ENCODE peak calls at places on chromosomes 5 and 9, in six cellular contexts. J is left ventricle myocardium inferior, N is mammary epithelial cell, B is sigmoid colon, Q is hepatocyte, K is GM23338. D is an unnamed sample.

GRCh38 chr5:180291943-180292831 is at the start of gene MAPK9:
- DNase-seq in J (peak), B (peak), Q (peak), N (peak), K (peak), D (peak)

GRCh38 chr9:24698864-24699518 is 153.3 kb upstream of the IZUMO3 start:
- DNase-seq in K (peak), B (no peak), Q (no peak), J (no peak), N (no peak), D (peak)

GRCh38 chr9:116674210-116674980 is 12.7 kb upstream of the TRIM32 start:
- DNase-seq in J (no peak), B (no peak), Q (no peak), K (peak), N (no peak), D (no peak)

GRCh38 chr5:34625246-34625645 is 30.9 kb upstream of the RAI14 start:
- DNase-seq in K (no peak), Q (no peak), B (no peak), N (no peak), J (no peak), D (no peak)

GRCh38 chr5:50836356-50836755 is 169.9 kb downstream of the PARP8 start:
- DNase-seq in N (no peak), B (no peak), K (no peak), Q (no peak), J (no peak), D (no peak)

GRCh38 chr9:20191239-20191840 is 402.5 kb upstream of the SLC24A2 start:
- DNase-seq in N (no peak), J (no peak), B (no peak), K (no peak), Q (peak), D (no peak)

GRCh38 chr5:98713027-98713426 is 60.4 kb upstream of the RGMB start:
- DNase-seq in N (no peak), B (no peak), Q (no peak), K (no peak), J (no peak), D (no peak)

GRCh38 chr5:141258948-141259347 is 13.8 kb downstream of the PCDHB15 start:
- DNase-seq in B (no peak), Q (no peak), J (no peak), K (no peak), N (no peak), D (no peak)

GRCh38 chr5:156155638-156156037 is 171.3 kb upstream of the SGCD start:
- DNase-seq in B (no peak), K (no peak), J (no peak), N (no peak), Q (peak), D (no peak)

GRCh38 chr5:151619812-151620462 is 28.8 kb upstream of the FAT2 start:
- DNase-seq in Q (no peak), J (no peak), B (no peak), N (peak), K (peak), D (peak)

GRCh38 chr5:59109383-59109782 is 526.5 kb downstream of the RAB3C start:
- DNase-seq in Q (no peak), K (no peak), J (no peak), B (no peak), N (no peak), D (no peak)

GRCh38 chr5:94397508-94397907 is 220.9 kb downstream of the KIAA0825 start:
- DNase-seq in B (no peak), N (no peak), Q (no peak), J (no peak), K (no peak), D (no peak)

GRCh38 chr5:106755789-106756188 is 914.9 kb downstream of the EFNA5 start:
- DNase-seq in N (no peak), B (no peak), J (no peak), Q (no peak), K (no peak), D (no peak)

GRCh38 chr5:141172381-141173204 is at the start of gene PCDHB7:
- DNase-seq in J (no peak), Q (no peak), K (peak), N (peak), B (no peak), D (no peak)

GRCh38 chr5:17096975-17097695 is 120.3 kb upstream of the BASP1 start:
- DNase-seq in B (no peak), N (peak), Q (peak), J (no peak), K (peak), D (peak)

GRCh38 chr9:133428579-133429215 is 6.5 kb downstream of the ADAMTS13 start:
- DNase-seq in Q (peak), K (peak), J (no peak), B (no peak), N (no peak), D (peak)

GRCh38 chr5:137565450-137565849 is 66.3 kb upstream of the SPOCK1 start:
- DNase-seq in B (no peak), K (no peak), Q (no peak), J (no peak), N (no peak), D (no peak)

GRCh38 chr9:92245005-92245797 is 48.3 kb downstream of the IARS1 start:
- DNase-seq in Q (no peak), N (peak), K (no peak), B (no peak), J (no peak), D (no peak)

GRCh38 chr9:89179920-89180667 is 1.5 kb upstream of the SHC3 start:
- DNase-seq in Q (peak), J (peak), K (peak), N (peak), B (peak), D (peak)

GRCh38 chr9:95009459-95009858 is 283.0 kb downstream of the AOPEP start:
- DNase-seq in B (no peak), N (peak), Q (no peak), K (no peak), J (no peak), D (no peak)

GRCh38 chr5:7397005-7397546 is 1.1 kb downstream of the ADCY2 start:
- DNase-seq in Q (peak), N (no peak), K (no peak), B (no peak), J (no peak), D (no peak)

GRCh38 chr5:7393921-7394799 is 1.8 kb upstream of the ADCY2 start:
- DNase-seq in N (no peak), Q (no peak), B (no peak), J (no peak), K (no peak), D (no peak)

GRCh38 chr5:7395432-7396168 is at the start of gene ADCY2:
- DNase-seq in K (peak), J (no peak), Q (no peak), B (no peak), N (no peak), D (no peak)

GRCh38 chr5:7396169-7397004 is 449 bp downstream of the ADCY2 start:
- DNase-seq in J (no peak), K (peak), N (no peak), B (no peak), Q (peak), D (peak)

GRCh38 chr5:7394889-7395431 is 978 bp upstream of the ADCY2 start:
- DNase-seq in B (no peak), N (no peak), K (peak), J (no peak), Q (peak), D (no peak)
- TF ChIP-seq CTCF in B (no peak), N (no peak), K (peak), J (no peak), Q (peak), D (no peak)

GRCh38 chr5:56898213-56898612 is 11.2 kb upstream of the SETD9 start:
- DNase-seq in B (no peak), K (no peak), N (no peak), J (no peak), Q (no peak), D (no peak)

GRCh38 chr5:56896761-56897160 is 12.6 kb upstream of the SETD9 start:
- DNase-seq in J (no peak), N (no peak), B (no peak), K (no peak), Q (no peak), D (no peak)

GRCh38 chr5:56893251-56893951 is 16.0 kb upstream of the SETD9 start:
- DNase-seq in N (no peak), Q (no peak), K (no peak), B (no peak), J (no peak), D (no peak)
- H3K27ac ChIP-seq in N (no peak), Q (no peak), K (no peak), B (no peak), J (no peak), D (no peak)

DNA sequence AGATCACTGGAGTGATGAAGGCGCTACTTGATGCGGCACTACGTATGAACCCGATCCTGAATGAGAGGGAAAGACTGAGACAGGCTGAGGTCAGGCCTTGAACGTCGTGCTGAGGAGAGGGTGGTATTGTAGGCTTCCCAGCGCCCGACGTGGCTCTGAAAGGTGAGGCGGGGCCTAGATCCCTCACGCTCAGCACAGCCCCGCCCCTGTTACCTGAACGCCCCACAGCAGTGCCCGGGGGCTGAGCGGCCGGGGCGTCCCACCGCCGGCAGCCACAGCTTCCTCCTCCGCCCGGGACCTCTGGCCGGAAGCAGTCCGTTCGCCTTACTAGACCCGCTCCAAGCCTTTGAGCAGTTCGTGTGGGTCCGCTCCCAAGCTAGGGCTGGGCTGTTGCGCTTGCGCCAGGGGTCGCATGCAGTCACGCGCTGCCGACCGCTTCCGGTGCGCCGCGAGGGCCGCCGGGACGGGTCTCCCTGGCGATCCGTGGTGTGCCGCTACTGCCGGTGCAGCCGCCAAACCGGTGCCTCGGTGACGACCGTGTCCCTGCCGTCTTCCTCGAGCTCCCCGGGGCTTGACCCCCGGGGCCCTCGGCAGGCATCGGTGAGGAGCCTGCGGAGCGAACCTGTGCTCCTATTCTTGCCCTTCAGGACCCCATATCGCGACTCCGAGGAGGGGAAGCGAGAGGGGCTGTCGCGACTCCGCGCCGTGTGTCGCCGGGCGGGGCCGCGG is at the start of the genes HMGXB3 and TIGD6:
- DNase-seq in K (peak), B (peak), N (peak), J (peak), Q (peak), D (peak)
- TF ChIP-seq CTCF in K (no peak), B (no peak), N (no peak), J (no peak), Q (no peak), D (no peak)

DNA sequence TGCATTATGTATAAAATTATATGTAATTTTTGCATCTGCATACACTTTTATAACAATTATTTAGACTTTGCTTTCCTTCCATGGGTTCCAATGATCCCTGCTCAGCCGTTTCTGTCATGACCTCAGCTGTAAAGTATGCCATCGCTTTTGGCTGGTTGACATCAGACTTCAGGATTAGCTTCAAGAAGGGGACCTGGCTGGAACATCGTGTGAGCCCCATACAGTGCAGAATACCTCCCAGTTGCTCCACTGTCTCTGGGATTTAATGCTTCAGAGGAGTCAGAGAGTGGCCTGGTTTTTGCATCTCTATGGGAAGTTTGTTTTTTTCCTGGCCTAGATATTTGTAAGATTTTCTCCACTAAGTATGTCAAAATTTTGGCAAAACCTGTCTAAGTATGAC is 217.0 kb downstream of the GABBR2 start:
- DNase-seq in Q (peak), J (peak), K (no peak), B (no peak), N (no peak), D (no peak)
- H3K27ac ChIP-seq in Q (peak), J (peak), K (no peak), B (no peak), N (no peak), D (no peak)

GRCh38 chr9:136906251-136906650 is 19.9 kb downstream of the TRAF2 start:
- DNase-seq in K (no peak), N (no peak), J (no peak), B (no peak), Q (no peak), D (no peak)

GRCh38 chr9:136910197-136910900 is 24.0 kb downstream of the TRAF2 start:
- DNase-seq in K (no peak), J (no peak), B (no peak), N (no peak), Q (no peak), D (no peak)

GRCh38 chr9:136913701-136914438 is 27.6 kb downstream of the TRAF2 start:
- DNase-seq in J (no peak), N (no peak), B (no peak), K (no peak), Q (no peak), D (no peak)

GRCh38 chr9:136907011-136907914 is 20.9 kb downstream of the TRAF2 start:
- DNase-seq in J (no peak), N (no peak), K (no peak), Q (no peak), B (no peak), D (no peak)

GRCh38 chr9:136910901-136911245 is 24.6 kb downstream of the TRAF2 start:
- DNase-seq in N (no peak), J (no peak), B (no peak), K (peak), Q (no peak), D (no peak)
- TF ChIP-seq CTCF in N (no peak), J (no peak), B (no peak), K (no peak), Q (no peak), D (no peak)

DNA sequence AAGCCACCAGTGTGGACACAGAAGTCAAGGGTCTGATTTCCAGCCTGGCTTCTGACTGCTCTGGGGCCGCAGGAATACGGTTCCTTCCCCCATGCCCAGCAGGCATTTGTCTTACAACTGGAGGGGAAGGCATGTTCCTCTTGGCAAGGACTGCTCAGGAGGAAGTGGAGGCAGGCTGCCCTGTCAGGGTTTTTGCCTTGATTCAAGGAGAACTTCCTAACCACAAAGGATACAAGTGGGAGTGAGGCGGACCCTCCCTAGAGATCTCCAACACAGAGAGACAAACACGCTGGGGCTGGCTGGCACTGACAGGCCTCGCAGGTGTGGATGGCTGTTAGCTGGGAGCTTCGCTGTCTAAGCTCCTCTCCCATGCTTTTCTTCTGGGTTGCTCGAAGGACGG is 19.1 kb downstream of the TGFBI start:
- DNase-seq in K (no peak), B (peak), Q (no peak), N (no peak), J (no peak), D (no peak)
- H3K27ac ChIP-seq in K (no peak), B (no peak), Q (no peak), N (no peak), J (peak), D (peak)